ENCODE peak calls at places on chromosomes 2 and 18, in five cellular contexts. R is aorta; F is left ventricle myocardium superior; N is stimulated activated CD4-positive, alpha-beta T cell treated with anti-CD3 and anti-CD28 coated beads, Interleukin-4, amount 100 ng/mL, for 48 hours; L is stromal cell of bone marrow. K is an unnamed sample.

GRCh38 chr2:29920631-29921559 is 491 bp downstream of the ALK start:
- DNase-seq in F (peak), L (no peak), N (no peak), R (peak), K (peak)

GRCh38 chr2:70111752-70112591 is 24.7 kb downstream of the PCBP1 start:
- DNase-seq in F (no peak), L (no peak), R (peak), N (no peak), K (no peak)

GRCh38 chr2:21043744-21044532 is at the start of gene APOB:
- DNase-seq in R (peak), F (peak), L (no peak), N (no peak), K (no peak)

GRCh38 chr2:86453838-86454237 is 12.7 kb downstream of the KDM3A start:
- DNase-seq in N (no peak), L (peak), F (no peak), R (no peak), K (peak)

GRCh38 chr2:158473719-158474392 is 17.1 kb downstream of the PKP4 start:
- DNase-seq in L (no peak), F (no peak), N (no peak), R (no peak), K (no peak)

GRCh38 chr2:46937457-46937856 is 21.9 kb upstream of the MCFD2 start:
- DNase-seq in F (no peak), L (no peak), N (no peak), R (no peak), K (no peak)

GRCh38 chr2:85264471-85264870 is 63.3 kb downstream of the TGOLN2 start:
- DNase-seq in L (no peak), N (no peak), F (no peak), R (no peak), K (no peak)

GRCh38 chr18:50987261-50987660 is 19.4 kb downstream of the ELAC1 start:
- DNase-seq in F (no peak), R (no peak), N (no peak), L (no peak), K (no peak)

GRCh38 chr2:189046275-189046674 is 72.1 kb downstream of the COL3A1 start:
- DNase-seq in L (no peak), R (no peak), N (no peak), F (no peak), K (no peak)

GRCh38 chr2:193818801-193819499 is 1624.2 kb upstream of the TMEFF2 start:
- DNase-seq in F (no peak), L (no peak), R (no peak), N (no peak), K (no peak)

GRCh38 chr2:182763311-182763912 is 47.4 kb downstream of the DNAJC10 start:
- DNase-seq in F (no peak), N (no peak), R (no peak), L (no peak), K (no peak)

GRCh38 chr18:8763611-8764010 is 58.3 kb downstream of the MTCL1 start:
- DNase-seq in L (no peak), N (no peak), F (no peak), R (no peak), K (no peak)

GRCh38 chr2:233532971-233533370 is 33.6 kb downstream of the USP40 start:
- DNase-seq in L (no peak), F (no peak), R (no peak), N (no peak), K (no peak)

GRCh38 chr2:98140210-98140609 is 53.2 kb downstream of the VWA3B start:
- DNase-seq in L (no peak), F (peak), R (no peak), N (no peak), K (peak)

GRCh38 chr2:127140543-127140942 is 33.6 kb upstream of the BIN1 start:
- DNase-seq in F (no peak), R (no peak), L (no peak), N (no peak), K (no peak)

GRCh38 chr2:176140520-176141317 is 10.6 kb upstream of the HOXD4 start:
- DNase-seq in L (peak), R (peak), F (peak), N (peak), K (peak)

GRCh38 chr2:128798502-128799283 is 480.0 kb upstream of the HS6ST1 start:
- DNase-seq in N (no peak), F (no peak), L (no peak), R (no peak), K (no peak)

K was measured in left cardiac atrium.